ENCODE peak calls at places on chromosomes 2 and 18, in six cellular contexts. One of them, this sample, is unnamed.

GRCh38 chr2:149877913-149878312 is 290.3 kb upstream of the MMADHC start:
- DNase-seq in GM12892: no peak
- DNase-seq in H1: no peak
- DNase-seq in K562: no peak
- DNase-seq in HepG2: no peak
- DNase-seq in GM12878: no peak
- DNase-seq in this sample: no peak

GRCh38 chr2:126761256-126761980 is 105.5 kb downstream of the GYPC start:
- DNase-seq in H1: no peak
- DNase-seq in GM12878: no peak
- DNase-seq in K562: no peak
- DNase-seq in GM12892: no peak
- DNase-seq in HepG2: no peak
- DNase-seq in this sample: no peak

GRCh38 chr18:58195278-58195721 is 151.3 kb downstream of the NEDD4L start:
- DNase-seq in HepG2: no peak
- DNase-seq in GM12878: no peak
- DNase-seq in H1: peak; percentile 67
- DNase-seq in GM12892: no peak
- DNase-seq in K562: no peak
- DNase-seq in this sample: peak; percentile 37

GRCh38 chr2:207766697-207767460 is 2.8 kb downstream of the FZD5 start:
- DNase-seq in GM12892: no peak
- DNase-seq in GM12878: no peak
- DNase-seq in H1: peak; percentile 69
- DNase-seq in K562: no peak
- DNase-seq in HepG2: peak; percentile 48
- DNase-seq in this sample: no peak

GRCh38 chr2:37877457-37878315 is 47.4 kb upstream of the RMDN2 start:
- DNase-seq in GM12878: no peak
- DNase-seq in HepG2: peak; percentile 62
- DNase-seq in K562: peak; percentile 69
- DNase-seq in GM12892: no peak
- DNase-seq in H1: no peak
- DNase-seq in this sample: no peak

GRCh38 chr2:231710751-231711676 is 2.7 kb downstream of the PTMA start:
- DNase-seq in HepG2: no peak
- DNase-seq in K562: peak; percentile 32
- DNase-seq in H1: peak; percentile 54
- DNase-seq in GM12892: no peak
- DNase-seq in GM12878: no peak
- DNase-seq in this sample: no peak

GRCh38 chr2:152730591-152731333 is 12.3 kb downstream of the ARL6IP6 start:
- DNase-seq in HepG2: no peak
- DNase-seq in GM12892: no peak
- DNase-seq in K562: no peak
- DNase-seq in H1: no peak
- DNase-seq in GM12878: no peak
- DNase-seq in this sample: no peak

GRCh38 chr18:73461780-73462059 is 593.9 kb upstream of the NETO1 start:
- DNase-seq in GM12878: no peak
- DNase-seq in HepG2: no peak
- DNase-seq in GM12892: no peak
- DNase-seq in K562: no peak
- DNase-seq in H1: no peak
- DNase-seq in this sample: no peak

GRCh38 chr18:31942301-31942998 is 478 bp downstream of the TRAPPC8 start:
- DNase-seq in HepG2: no peak
- DNase-seq in H1: no peak
- DNase-seq in GM12892: peak; percentile 49
- DNase-seq in K562: peak; percentile 76
- DNase-seq in GM12878: no peak
- DNase-seq in this sample: peak; percentile 52

GRCh38 chr2:241937297-241937696 is 67.8 kb downstream of the RTP5 start:
- DNase-seq in K562: no peak
- DNase-seq in H1: no peak
- DNase-seq in GM12878: no peak
- DNase-seq in GM12892: no peak
- DNase-seq in HepG2: no peak
- DNase-seq in this sample: no peak

GRCh38 chr2:32864337-32864736 is 82.4 kb upstream of the LTBP1 start:
- DNase-seq in GM12878: no peak
- DNase-seq in GM12892: no peak
- DNase-seq in HepG2: no peak
- DNase-seq in H1: no peak
- DNase-seq in K562: no peak
- DNase-seq in this sample: no peak

GRCh38 chr2:41719756-41720155 is 328.1 kb upstream of the PKDCC start:
- DNase-seq in GM12892: no peak
- DNase-seq in K562: no peak
- DNase-seq in HepG2: no peak
- DNase-seq in H1: no peak
- DNase-seq in GM12878: no peak
- DNase-seq in this sample: no peak

GRCh38 chr2:189426886-189427285 is 14.4 kb upstream of the WDR75 start:
- DNase-seq in GM12892: no peak
- DNase-seq in K562: no peak
- DNase-seq in H1: no peak
- DNase-seq in HepG2: no peak
- DNase-seq in GM12878: no peak
- DNase-seq in this sample: no peak

GRCh38 chr2:8418721-8419120 is 263.1 kb upstream of the ID2 start:
- DNase-seq in GM12878: no peak
- DNase-seq in GM12892: no peak
- DNase-seq in HepG2: no peak
- DNase-seq in K562: no peak
- DNase-seq in H1: no peak
- DNase-seq in this sample: no peak

GRCh38 chr2:226888378-226888915 is 52.6 kb downstream of the RHBDD1 start:
- DNase-seq in K562: no peak
- DNase-seq in GM12892: no peak
- DNase-seq in GM12878: no peak
- DNase-seq in H1: no peak
- DNase-seq in HepG2: no peak
- DNase-seq in this sample: no peak

GRCh38 chr2:55421326-55421725 is 1.7 kb upstream of the CCDC88A start:
- DNase-seq in H1: no peak
- DNase-seq in HepG2: no peak
- DNase-seq in GM12878: no peak
- DNase-seq in K562: no peak
- DNase-seq in GM12892: no peak
- DNase-seq in this sample: no peak
- TF ChIP-seq TAF1 in H1: no peak
- TF ChIP-seq TAF1 in HepG2: no peak
- TF ChIP-seq TAF1 in GM12878: no peak
- TF ChIP-seq TAF1 in K562: no peak
- TF ChIP-seq TAF1 in GM12892: no peak
- TF ChIP-seq TAF1 in this sample: no peak

GRCh38 chr2:224072541-224073188 is 33.6 kb upstream of the SERPINE2 start:
- DNase-seq in H1: no peak
- DNase-seq in GM12878: no peak
- DNase-seq in GM12892: no peak
- DNase-seq in K562: no peak
- DNase-seq in HepG2: no peak
- DNase-seq in this sample: no peak
- TF ChIP-seq POLR2AphosphoS5 in H1: no peak
- TF ChIP-seq POLR2AphosphoS5 in GM12878: no peak
- TF ChIP-seq POLR2AphosphoS5 in GM12892: no peak
- TF ChIP-seq POLR2AphosphoS5 in K562: no peak
- TF ChIP-seq POLR2AphosphoS5 in HepG2: no peak
- TF ChIP-seq POLR2AphosphoS5 in this sample: no peak

DNA sequence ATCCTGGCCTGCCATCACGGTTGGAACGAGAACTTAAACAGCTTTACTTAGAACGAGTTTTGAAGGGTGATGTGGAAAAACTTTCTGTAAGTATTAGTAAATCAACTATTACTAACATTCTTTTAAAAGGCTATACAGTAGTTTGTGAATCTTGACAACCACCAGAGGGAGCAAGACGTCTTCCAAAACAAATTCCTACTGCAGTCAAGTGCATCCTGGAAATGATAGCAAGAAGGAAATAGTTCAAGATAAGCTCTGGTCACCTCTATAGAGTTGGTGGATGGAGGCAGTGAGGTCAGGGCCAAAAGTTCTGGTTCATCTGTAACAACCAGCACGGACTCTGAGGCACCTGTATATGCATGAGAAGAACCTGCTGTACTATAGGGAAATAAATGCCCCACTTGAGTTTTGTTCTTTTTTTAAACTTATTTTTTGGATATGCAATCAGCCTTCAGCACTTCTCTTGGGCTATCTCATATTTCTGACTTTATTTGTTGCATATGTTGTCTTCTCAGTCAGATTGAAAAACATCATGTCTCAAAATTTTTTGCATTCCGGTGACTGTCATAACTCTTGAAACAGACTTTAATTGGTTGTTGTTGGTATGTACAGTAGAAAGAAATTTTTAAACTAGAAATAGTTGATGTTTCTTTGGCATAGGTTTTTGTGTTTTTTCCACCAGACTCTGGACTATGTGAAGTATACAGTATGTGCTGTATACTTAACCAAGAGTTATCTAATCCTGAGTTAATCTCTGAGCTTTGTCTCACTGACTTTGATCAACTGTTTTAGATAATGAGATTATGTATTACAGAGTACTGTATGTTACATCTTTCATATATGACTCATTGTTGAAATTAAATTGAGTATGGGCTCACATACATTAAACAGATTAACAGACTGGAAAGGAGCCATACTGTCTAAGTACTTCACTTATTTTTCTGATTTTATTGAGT is 37.7 kb downstream of the ACTR2 start:
- DNase-seq in HepG2: peak; percentile 84
- DNase-seq in GM12892: no peak
- DNase-seq in K562: peak; percentile 83
- DNase-seq in GM12878: peak; percentile 20
- DNase-seq in H1: no peak
- DNase-seq in this sample: no peak
- TF ChIP-seq POLR2A in HepG2: no peak
- TF ChIP-seq POLR2A in GM12892: no peak
- TF ChIP-seq POLR2A in K562: no peak
- TF ChIP-seq POLR2A in GM12878: no peak
- TF ChIP-seq POLR2A in H1: no peak
- TF ChIP-seq POLR2A in this sample: no peak

GRCh38 chr18:69865656-69866241 is 81.9 kb downstream of the CD226 start:
- DNase-seq in HepG2: no peak
- DNase-seq in K562: no peak
- DNase-seq in GM12892: no peak
- DNase-seq in GM12878: no peak
- DNase-seq in H1: no peak
- DNase-seq in this sample: no peak
- TF ChIP-seq TAF1 in HepG2: no peak
- TF ChIP-seq TAF1 in K562: no peak
- TF ChIP-seq TAF1 in GM12892: no peak
- TF ChIP-seq TAF1 in GM12878: no peak
- TF ChIP-seq TAF1 in H1: no peak
- TF ChIP-seq TAF1 in this sample: no peak

GRCh38 chr2:129812654-129813053 is 166.8 kb upstream of the RAB6C start:
- DNase-seq in GM12878: no peak
- DNase-seq in HepG2: no peak
- DNase-seq in GM12892: no peak
- DNase-seq in K562: no peak
- DNase-seq in H1: no peak
- DNase-seq in this sample: no peak

GRCh38 chr2:129806985-129807384 is 172.5 kb upstream of the RAB6C start:
- DNase-seq in HepG2: no peak
- DNase-seq in H1: no peak
- DNase-seq in GM12892: no peak
- DNase-seq in K562: no peak
- DNase-seq in GM12878: no peak
- DNase-seq in this sample: no peak

GRCh38 chr2:129810521-129810920 is 168.9 kb upstream of the RAB6C start:
- DNase-seq in H1: no peak
- DNase-seq in HepG2: no peak
- DNase-seq in GM12892: no peak
- DNase-seq in K562: no peak
- DNase-seq in GM12878: no peak
- DNase-seq in this sample: no peak

GRCh38 chr2:129813404-129813803 is 166.1 kb upstream of the RAB6C start:
- DNase-seq in GM12892: no peak
- DNase-seq in K562: peak; percentile 4
- DNase-seq in H1: no peak
- DNase-seq in HepG2: no peak
- DNase-seq in GM12878: no peak
- DNase-seq in this sample: no peak

DNA sequence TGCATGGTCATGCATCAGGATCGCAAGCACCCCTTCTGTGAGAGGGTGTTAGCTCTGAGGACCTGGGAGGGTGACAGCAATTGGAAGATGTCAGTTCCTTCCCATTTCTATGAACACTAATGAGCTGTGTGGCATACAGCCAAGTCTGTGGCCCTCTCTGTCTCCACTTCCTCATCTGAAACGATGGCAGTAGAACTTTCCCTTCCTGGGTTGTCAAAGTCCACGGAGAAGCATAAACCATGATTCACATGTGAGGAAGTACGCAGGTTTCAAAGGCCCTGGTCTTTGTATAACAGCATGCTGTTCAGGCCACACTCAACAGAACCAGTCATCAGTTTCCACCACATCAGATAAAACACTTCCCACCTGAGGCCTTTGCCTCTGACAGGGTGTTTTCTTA is 167.4 kb upstream of the RAB6C start:
- DNase-seq in GM12892: no peak
- DNase-seq in HepG2: peak; percentile 20
- DNase-seq in H1: no peak
- DNase-seq in GM12878: peak; percentile 33
- DNase-seq in K562: no peak
- DNase-seq in this sample: no peak
- TF ChIP-seq POLR2AphosphoS5 in GM12892: no peak
- TF ChIP-seq POLR2AphosphoS5 in HepG2: no peak
- TF ChIP-seq POLR2AphosphoS5 in H1: no peak
- TF ChIP-seq POLR2AphosphoS5 in GM12878: no peak
- TF ChIP-seq POLR2AphosphoS5 in K562: no peak
- TF ChIP-seq POLR2AphosphoS5 in this sample: no peak

DNA sequence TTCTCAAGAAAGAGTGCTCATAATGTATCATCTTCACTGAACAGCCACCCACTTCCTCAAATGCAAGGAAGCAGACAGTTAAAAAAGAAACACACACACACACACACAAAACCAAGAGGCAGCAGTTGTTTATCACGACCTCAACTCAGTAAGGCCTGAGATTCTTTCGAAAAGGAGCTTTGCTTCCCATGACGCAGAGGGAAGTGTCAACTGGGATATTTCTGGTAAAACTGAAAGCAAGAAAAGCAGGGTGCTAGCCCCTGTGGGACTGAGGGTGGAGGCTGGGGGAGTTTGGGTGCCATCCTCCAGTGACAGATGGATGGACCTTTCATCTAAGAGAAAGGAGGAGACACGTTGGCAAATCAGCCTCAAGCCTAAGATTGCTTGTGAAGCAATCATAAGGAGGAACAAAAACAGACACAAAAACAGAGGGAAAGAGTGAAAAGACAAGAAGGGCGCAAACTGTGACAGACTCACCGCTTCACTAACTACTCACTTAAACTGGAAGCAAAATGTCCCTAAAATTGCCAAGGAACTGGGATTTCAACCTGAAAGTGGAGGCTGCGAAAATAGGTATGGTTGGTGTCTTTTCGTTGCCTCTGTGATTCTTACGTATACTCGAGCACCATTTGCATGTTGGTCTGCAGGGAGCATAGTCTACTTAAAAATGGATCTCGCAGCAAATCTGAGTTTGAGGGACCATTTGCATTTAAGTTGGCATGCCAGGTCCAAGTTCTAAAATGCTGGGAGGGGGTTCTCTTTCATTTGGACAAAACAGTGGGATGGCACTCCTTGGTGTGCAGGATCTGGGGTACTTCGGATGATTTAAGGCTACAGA is at the start of gene ARHGAP25:
- DNase-seq in K562: no peak
- DNase-seq in H1: no peak
- DNase-seq in HepG2: no peak
- DNase-seq in GM12892: no peak
- DNase-seq in GM12878: peak; percentile 69
- DNase-seq in this sample: no peak
- TF ChIP-seq POLR2A in K562: no peak
- TF ChIP-seq POLR2A in H1: no peak
- TF ChIP-seq POLR2A in HepG2: no peak
- TF ChIP-seq POLR2A in GM12892: no peak
- TF ChIP-seq POLR2A in GM12878: no peak
- TF ChIP-seq POLR2A in this sample: no peak